ENCODE peak calls at places on chromosome 1, in seven cellular contexts. S is MM.1S, R is HCT116, Z is GM23338, C is PC-3, A is hepatocyte, V is PC-9. Y is an unnamed sample.

GRCh38 chr1:17438176-17438976 is 1.1 kb downstream of the RCC2 start:
- DNase-seq in S (peak; percentile 71), R (no peak), Z (peak; percentile 83), C (peak; percentile 53), A (peak; percentile 76), V (peak; percentile 52), Y (peak; percentile 80)

GRCh38 chr1:65924471-65924870 is 131.8 kb downstream of the PDE4B start:
- DNase-seq in S (no peak), R (no peak), Z (no peak), C (peak; percentile 37), A (peak; percentile 45), V (no peak), Y (peak; percentile 92)

GRCh38 chr1:27099154-27099903 is 55.6 kb downstream of the SLC9A1 start:
- DNase-seq in S (no peak), R (no peak), Z (peak; percentile 39), C (peak; percentile 92), A (peak; percentile 89), V (peak; percentile 38), Y (peak; percentile 98)

GRCh38 chr1:211485480-211485857 is 6.5 kb downstream of the RD3 start:
- DNase-seq in S (no peak), R (no peak), Z (no peak), C (no peak), A (no peak), V (no peak), Y (no peak)

GRCh38 chr1:84892657-84893618 is at the start of gene LPAR3:
- DNase-seq in S (no peak), R (peak; percentile 71), Z (peak; percentile 91), C (peak; percentile 69), A (peak; percentile 44), V (no peak), Y (peak; percentile 57)

GRCh38 chr1:14263671-14264070 is 334.8 kb upstream of the KAZN start:
- DNase-seq in S (no peak), R (no peak), Z (no peak), C (no peak), A (no peak), V (no peak), Y (no peak)

GRCh38 chr1:67791686-67792475 is 41.4 kb downstream of the GNG12 start:
- DNase-seq in S (no peak), R (no peak), Z (peak; percentile 49), C (peak; percentile 86), A (no peak), V (peak; percentile 60), Y (peak; percentile 94)

GRCh38 chr1:35264861-35265260 is 3.6 kb upstream of the ZMYM4 start:
- DNase-seq in S (no peak), R (no peak), Z (peak; percentile 45), C (peak; percentile 67), A (no peak), V (peak; percentile 73), Y (peak; percentile 72)

GRCh38 chr1:225070972-225071371 is 141.5 kb downstream of the DNAH14 start:
- DNase-seq in S (no peak), R (no peak), Z (no peak), C (no peak), A (no peak), V (no peak), Y (no peak)

GRCh38 chr1:224565186-224565585 is 50.9 kb upstream of the CNIH3 start:
- DNase-seq in S (no peak), R (peak; percentile 71), Z (no peak), C (peak; percentile 99), A (peak; percentile 19), V (peak; percentile 90), Y (peak; percentile 97)

GRCh38 chr1:203667616-203668015 is 41.0 kb downstream of the ATP2B4 start:
- DNase-seq in S (no peak), R (no peak), Z (no peak), C (no peak), A (peak; percentile 15), V (no peak), Y (peak; percentile 71)

GRCh38 chr1:175072131-175072941 is 4.7 kb downstream of the TNN start:
- DNase-seq in S (peak; percentile 65), R (no peak), Z (peak; percentile 67), C (peak; percentile 25), A (peak; percentile 73), V (no peak), Y (peak; percentile 81)

GRCh38 chr1:248813546-248813945 is 12.2 kb downstream of the SH3BP5L start:
- DNase-seq in S (no peak), R (no peak), Z (no peak), C (no peak), A (no peak), V (no peak), Y (no peak)

DNA sequence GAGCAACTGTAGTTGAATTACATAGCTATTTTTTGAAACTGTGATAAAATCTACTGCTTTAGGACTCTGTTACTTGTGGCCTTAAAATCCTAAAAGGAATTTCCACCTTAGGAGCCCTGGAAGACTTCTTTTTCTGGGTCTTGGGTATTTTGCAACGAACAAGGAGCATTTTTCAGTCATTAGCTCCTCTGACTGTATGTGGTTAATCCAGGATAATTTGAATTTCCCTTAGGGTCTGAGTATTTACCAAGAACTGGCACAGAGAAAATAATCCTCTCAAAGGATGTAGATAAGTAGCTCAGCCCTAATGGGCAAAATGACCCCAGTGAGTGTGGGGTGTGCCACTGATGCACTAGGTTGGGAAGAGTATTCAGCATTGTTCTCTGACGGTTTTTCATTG is 170.4 kb downstream of the VAV3 start:
- DNase-seq in S (no peak), R (no peak), Z (no peak), C (no peak), A (no peak), V (no peak), Y (no peak)
- H4K20me1 ChIP-seq in S (no peaks in the 10 kb centered on the region), R (no peaks in the 10 kb centered on the region), Z (no peaks in the 10 kb centered on the region), C (no peaks in the 10 kb centered on the region), A (no peaks in the 10 kb centered on the region), V (no peaks in the 10 kb centered on the region), Y (no peaks in the 10 kb centered on the region)

GRCh38 chr1:19664453-19665043 is at the start of gene HTR6:
- DNase-seq in S (no peak), R (no peak), Z (no peak), C (no peak), A (peak; percentile 42), V (no peak), Y (peak; percentile 35)

GRCh38 chr1:19665044-19665455 is 375 bp downstream of the HTR6 start:
- DNase-seq in S (no peak), R (no peak), Z (no peak), C (no peak), A (no peak), V (no peak), Y (no peak)

GRCh38 chr1:19662313-19662712 is 2.4 kb upstream of the HTR6 start:
- DNase-seq in S (no peak), R (no peak), Z (no peak), C (no peak), A (no peak), V (no peak), Y (no peak)

GRCh38 chr1:19666139-19666465 is 1.4 kb downstream of the HTR6 start:
- DNase-seq in S (no peak), R (no peak), Z (no peak), C (no peak), A (no peak), V (no peak), Y (no peak)

GRCh38 chr1:19665456-19666138 is 922 bp downstream of the HTR6 start:
- DNase-seq in S (no peak), R (no peak), Z (peak; percentile 78), C (no peak), A (no peak), V (no peak), Y (peak; percentile 45)
- TF ChIP-seq EZH2 in S (no peak), R (no peak), Z (peak; percentile 39), C (no peak), A (peak; percentile 89), V (no peak), Y (no peak)

GRCh38 chr1:223264529-223264928 is 99.4 kb downstream of the SUSD4 start:
- DNase-seq in S (no peak), R (no peak), Z (no peak), C (no peak), A (no peak), V (no peak), Y (no peak)
- H3K9me2 ChIP-seq in S (no peaks in the 10 kb centered on the region), R (no peaks in the 10 kb centered on the region), Z (no peaks in the 10 kb centered on the region), C (no peaks in the 10 kb centered on the region), A (no peaks in the 10 kb centered on the region), V (no peaks in the 10 kb centered on the region), Y (no peaks in the 10 kb centered on the region)

GRCh38 chr1:90501281-90501680 is 215.8 kb downstream of the BARHL2 start:
- DNase-seq in S (no peak), R (no peak), Z (peak; percentile 28), C (no peak), A (no peak), V (no peak), Y (no peak)
- H4K20me1 ChIP-seq in S (no peaks in the 10 kb centered on the region), R (no peaks in the 10 kb centered on the region), Z (no peaks in the 10 kb centered on the region), C (no peaks in the 10 kb centered on the region), A (no peaks in the 10 kb centered on the region), V (no peaks in the 10 kb centered on the region), Y (no peaks in the 10 kb centered on the region)

GRCh38 chr1:32240140-32240951 is 6.7 kb upstream of the FAM167B start:
- DNase-seq in S (peak; percentile 14), R (peak; percentile 58), Z (peak; percentile 99), C (peak; percentile 75), A (peak; percentile 77), V (peak; percentile 75), Y (peak; percentile 78)
- TF ChIP-seq EZH2 in S (no peak), R (no peak), Z (no peak), C (no peak), A (no peak), V (no peak), Y (no peak)

DNA sequence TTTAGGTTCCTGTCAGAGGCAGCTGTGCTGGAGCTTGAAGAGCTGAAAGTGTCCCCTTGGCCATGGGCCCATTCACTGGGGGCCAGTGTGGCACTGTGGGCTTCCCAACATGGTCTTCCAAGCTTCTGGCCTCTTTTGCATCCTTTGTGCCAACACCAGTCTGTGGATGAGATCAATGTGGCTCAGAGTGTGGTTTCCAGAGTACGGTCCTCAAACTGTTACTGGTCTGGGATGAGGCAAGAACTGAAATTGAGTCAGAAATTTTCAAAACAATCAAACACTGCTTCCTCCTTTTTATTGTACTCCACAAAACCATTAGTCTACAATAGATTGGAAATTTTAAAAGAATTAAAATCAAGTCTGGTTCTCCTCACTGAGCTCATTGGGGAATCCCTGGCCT is 221.8 kb downstream of the SDCCAG8 start:
- DNase-seq in S (no peak), R (no peak), Z (no peak), C (no peak), A (no peak), V (no peak), Y (no peak)
- H3K9me2 ChIP-seq in S (no peaks in the 10 kb centered on the region), R (no peaks in the 10 kb centered on the region), Z (peaks cover 6% of the 10 kb centered on the region), C (no peaks in the 10 kb centered on the region), A (no peaks in the 10 kb centered on the region), V (no peaks in the 10 kb centered on the region), Y (no peaks in the 10 kb centered on the region)

DNA sequence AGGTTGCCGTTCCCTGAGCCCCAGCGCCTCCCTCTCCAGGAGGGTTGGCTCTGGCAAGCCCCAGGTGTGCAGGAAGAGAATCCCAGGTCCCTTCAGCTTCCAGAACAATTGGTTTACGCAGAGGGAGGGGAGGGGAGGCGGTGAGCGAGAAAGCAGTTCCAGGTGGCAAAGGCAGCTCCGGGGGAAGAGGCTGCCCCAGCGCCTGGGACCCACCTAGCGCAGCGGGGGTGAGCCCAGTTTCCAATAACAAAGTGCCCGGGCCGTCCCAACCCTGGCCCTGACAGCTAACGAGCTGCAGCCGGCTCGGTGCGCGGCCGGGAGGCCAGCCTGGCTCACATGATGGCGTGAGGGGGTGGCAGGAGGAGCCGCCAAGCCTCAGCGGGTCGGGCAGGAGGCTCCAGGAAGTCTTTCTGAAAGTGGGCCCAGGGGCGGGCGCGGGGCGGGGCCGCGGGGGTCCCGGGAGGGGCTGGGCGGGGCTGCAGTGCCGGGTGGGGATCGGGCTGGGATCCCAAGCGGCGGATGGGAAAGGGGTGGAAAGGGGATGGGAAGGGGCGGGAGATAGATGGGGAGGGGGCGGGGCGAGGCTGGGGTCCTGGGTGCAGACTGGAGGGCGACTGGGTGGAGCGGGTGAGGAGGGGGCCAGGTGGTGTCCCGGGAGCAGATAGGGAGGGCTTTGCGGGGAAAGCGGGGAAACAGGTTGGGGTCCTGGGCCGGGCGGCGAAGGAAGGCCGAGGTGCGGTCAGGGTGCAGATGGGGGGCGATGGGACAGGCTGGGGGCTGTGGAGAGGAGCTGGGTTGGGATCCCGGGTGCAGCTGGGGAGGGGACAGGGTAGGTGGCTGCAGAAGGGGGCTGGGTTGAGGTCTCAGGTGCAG is 22.8 kb downstream of the DHRS3 start:
- DNase-seq in S (no peak), R (no peak), Z (peak; percentile 89), C (peak; percentile 56), A (peak; percentile 88), V (peak; percentile 79), Y (peak; percentile 88)
- H4K20me1 ChIP-seq in S (no peaks in the 10 kb centered on the region), R (no peaks in the 10 kb centered on the region), Z (peaks cover 6% of the 10 kb centered on the region), C (no peaks in the 10 kb centered on the region), A (peaks cover 28% of the 10 kb centered on the region), V (no peaks in the 10 kb centered on the region), Y (no peaks in the 10 kb centered on the region)